ENCODE peak calls at places on chromosomes 5 and 9, in four cellular contexts. U is NCI-H345, R is tibial artery, P is iris pigment epithelial cell. F is an unnamed sample.

GRCh38 chr5:59296317-59297264 is 596.9 kb downstream of the PDE4D start:
- DNase-seq in U (no peak), R (no peak), P (peak), F (no peak)

GRCh38 chr5:99060306-99061261 is 131.8 kb upstream of the CHD1 start:
- DNase-seq in U (peak), R (peak), P (peak), F (peak)

GRCh38 chr5:31393126-31393525 is 138.8 kb downstream of the DROSHA start:
- DNase-seq in U (no peak), R (no peak), P (peak), F (no peak)

GRCh38 chr9:98332405-98332831 is 77.0 kb upstream of the TBC1D2 start:
- DNase-seq in U (no peak), R (no peak), P (no peak), F (no peak)

GRCh38 chr9:69155341-69156030 is 18.6 kb upstream of the TJP2 start:
- DNase-seq in U (no peak), R (no peak), P (no peak), F (no peak)

GRCh38 chr9:107639426-107639825 is 149.9 kb upstream of the KLF4 start:
- DNase-seq in U (peak), R (no peak), P (no peak), F (no peak)

GRCh38 chr5:132777209-132778069 is at the start of gene SEPTIN8:
- DNase-seq in U (peak), R (peak), P (peak), F (peak)

GRCh38 chr9:21989440-21990189 is 4.6 kb downstream of the CDKN2A start:
- DNase-seq in U (no peak), R (no peak), P (no peak), F (peak)

GRCh38 chr9:97895695-97896332 is 26.5 kb downstream of the TRMO start:
- DNase-seq in U (no peak), R (no peak), P (peak), F (peak)

GRCh38 chr5:148469446-148470062 is 85.8 kb downstream of the FBXO38 start:
- DNase-seq in U (no peak), R (peak), P (peak), F (no peak)

GRCh38 chr5:103273952-103274351 is 15.4 kb downstream of the MACIR start:
- DNase-seq in U (no peak), R (no peak), P (no peak), F (no peak)

GRCh38 chr5:149027636-149028035 is 35.2 kb downstream of the SH3TC2 start:
- DNase-seq in U (no peak), R (no peak), P (no peak), F (no peak)

GRCh38 chr5:373710-374602 is 52.4 kb downstream of the AHRR start:
- DNase-seq in U (peak), R (peak), P (peak), F (peak)

GRCh38 chr5:132354381-132354780 is 15.1 kb upstream of the SLC22A5 start:
- DNase-seq in U (no peak), R (no peak), P (no peak), F (no peak)

GRCh38 chr5:8226148-8226547 is 357.2 kb downstream of the MTRR start:
- DNase-seq in U (no peak), R (no peak), P (no peak), F (no peak)

GRCh38 chr9:34197756-34198711 is 19.2 kb downstream of the UBAP1 start:
- DNase-seq in U (no peak), R (no peak), P (no peak), F (peak)

GRCh38 chr5:107402881-107403280 is 267.9 kb downstream of the EFNA5 start:
- DNase-seq in U (peak), R (no peak), P (no peak), F (no peak)

GRCh38 chr9:114364528-114365041 is 23.2 kb downstream of the AKNA start:
- DNase-seq in U (no peak), R (no peak), P (peak), F (no peak)

GRCh38 chr5:73291873-73292272 is 118.9 kb downstream of the TMEM174 start:
- DNase-seq in U (no peak), R (no peak), P (no peak), F (no peak)

GRCh38 chr5:111278824-111279504 is 54.8 kb downstream of the CAMK4 start:
- DNase-seq in U (no peak), R (peak), P (peak), F (peak)

GRCh38 chr5:127988149-127988755 is 95.3 kb upstream of the SLC12A2 start:
- DNase-seq in U (peak), R (no peak), P (peak), F (no peak)

GRCh38 chr5:34652916-34653315 is 3.2 kb upstream of the RAI14 start:
- DNase-seq in U (no peak), R (no peak), P (peak), F (no peak)

GRCh38 chr5:72171667-72172066 is 64.4 kb downstream of the MAP1B start:
- DNase-seq in U (no peak), R (no peak), P (no peak), F (no peak)

GRCh38 chr9:113562653-113563381 is 99.3 kb downstream of the RGS3 start:
- DNase-seq in U (no peak), R (peak), P (no peak), F (no peak)

GRCh38 chr5:74063821-74064598 is 438.0 kb downstream of the ARHGEF28 start:
- DNase-seq in U (no peak), R (no peak), P (peak), F (no peak)

GRCh38 chr9:122134822-122135528 is 24.6 kb downstream of the NDUFA8 start:
- DNase-seq in U (no peak), R (no peak), P (peak), F (peak)

GRCh38 chr5:8825161-8825757 is 720.6 kb downstream of the SEMA5A start:
- DNase-seq in U (no peak), R (no peak), P (peak), F (no peak)